ENCODE peak calls at places on chromosome 2, in nine cellular contexts. One of them, this sample, is unnamed.
A peak's percentile ranks its signal among the peaks of the same experiment; 100 is the strongest.

GRCh38 chr2:234496835-234497591 is at the start of gene ARL4C:
- DNase-seq in stimulated activated CD4-positive, alpha-beta T cell treated with anti-CD3 and anti-CD28 coated beads, Interleukin-2, amount 100 ng/mL, for 24 hours: peak; percentile 66
- DNase-seq in A673: peak; percentile 78
- DNase-seq in tibial artery: peak; percentile 53
- DNase-seq in activated CD4-positive, alpha-beta T cell treated with anti-CD3 and anti-CD28 coated beads, Interleukin-2, amount 50 U/mL, for 1 hour: peak; percentile 74
- DNase-seq in GM06990: peak; percentile 58
- DNase-seq in NCI-H1092: peak; percentile 5
- DNase-seq in Kasumi-1: no peak
- DNase-seq in activated T-cell treated with anti-CD3 and anti-CD28 coated beads for 48 hours: peak; percentile 52
- DNase-seq in this sample: peak; percentile 26

GRCh38 chr2:39512434-39512935 is 75.4 kb upstream of the MAP4K3 start:
- DNase-seq in stimulated activated CD4-positive, alpha-beta T cell treated with anti-CD3 and anti-CD28 coated beads, Interleukin-2, amount 100 ng/mL, for 24 hours: peak; percentile 31
- DNase-seq in activated CD4-positive, alpha-beta T cell treated with anti-CD3 and anti-CD28 coated beads, Interleukin-2, amount 50 U/mL, for 1 hour: no peak
- DNase-seq in Kasumi-1: no peak
- DNase-seq in tibial artery: no peak
- DNase-seq in A673: no peak
- DNase-seq in NCI-H1092: no peak
- DNase-seq in GM06990: no peak
- DNase-seq in activated T-cell treated with anti-CD3 and anti-CD28 coated beads for 48 hours: no peak
- DNase-seq in this sample: no peak

GRCh38 chr2:150705357-150705756 is 217.9 kb upstream of the RND3 start:
- DNase-seq in activated CD4-positive, alpha-beta T cell treated with anti-CD3 and anti-CD28 coated beads, Interleukin-2, amount 50 U/mL, for 1 hour: no peak
- DNase-seq in GM06990: no peak
- DNase-seq in Kasumi-1: no peak
- DNase-seq in A673: no peak
- DNase-seq in tibial artery: no peak
- DNase-seq in stimulated activated CD4-positive, alpha-beta T cell treated with anti-CD3 and anti-CD28 coated beads, Interleukin-2, amount 100 ng/mL, for 24 hours: no peak
- DNase-seq in activated T-cell treated with anti-CD3 and anti-CD28 coated beads for 48 hours: no peak
- DNase-seq in NCI-H1092: no peak
- DNase-seq in this sample: no peak

GRCh38 chr2:152174574-152174973 is 989 bp downstream of the STAM2 start:
- DNase-seq in GM06990: no peak
- DNase-seq in activated T-cell treated with anti-CD3 and anti-CD28 coated beads for 48 hours: no peak
- DNase-seq in stimulated activated CD4-positive, alpha-beta T cell treated with anti-CD3 and anti-CD28 coated beads, Interleukin-2, amount 100 ng/mL, for 24 hours: no peak
- DNase-seq in activated CD4-positive, alpha-beta T cell treated with anti-CD3 and anti-CD28 coated beads, Interleukin-2, amount 50 U/mL, for 1 hour: no peak
- DNase-seq in A673: no peak
- DNase-seq in NCI-H1092: no peak
- DNase-seq in tibial artery: no peak
- DNase-seq in Kasumi-1: no peak
- DNase-seq in this sample: no peak

GRCh38 chr2:170409164-170409535 is 231.2 kb downstream of the MYO3B start:
- DNase-seq in stimulated activated CD4-positive, alpha-beta T cell treated with anti-CD3 and anti-CD28 coated beads, Interleukin-2, amount 100 ng/mL, for 24 hours: peak; percentile 85
- DNase-seq in Kasumi-1: peak; percentile 93
- DNase-seq in GM06990: peak; percentile 8
- DNase-seq in activated CD4-positive, alpha-beta T cell treated with anti-CD3 and anti-CD28 coated beads, Interleukin-2, amount 50 U/mL, for 1 hour: peak; percentile 71
- DNase-seq in tibial artery: peak; percentile 69
- DNase-seq in A673: peak; percentile 82
- DNase-seq in NCI-H1092: peak; percentile 73
- DNase-seq in activated T-cell treated with anti-CD3 and anti-CD28 coated beads for 48 hours: peak; percentile 64
- DNase-seq in this sample: peak; percentile 45

GRCh38 chr2:237314198-237314597 is 99.8 kb downstream of the COL6A3 start:
- DNase-seq in GM06990: no peak
- DNase-seq in activated CD4-positive, alpha-beta T cell treated with anti-CD3 and anti-CD28 coated beads, Interleukin-2, amount 50 U/mL, for 1 hour: no peak
- DNase-seq in tibial artery: no peak
- DNase-seq in stimulated activated CD4-positive, alpha-beta T cell treated with anti-CD3 and anti-CD28 coated beads, Interleukin-2, amount 100 ng/mL, for 24 hours: no peak
- DNase-seq in A673: no peak
- DNase-seq in Kasumi-1: no peak
- DNase-seq in NCI-H1092: no peak
- DNase-seq in activated T-cell treated with anti-CD3 and anti-CD28 coated beads for 48 hours: no peak
- DNase-seq in this sample: no peak

GRCh38 chr2:16461672-16462071 is 204.0 kb downstream of the CYRIA start:
- DNase-seq in GM06990: no peak
- DNase-seq in A673: no peak
- DNase-seq in activated CD4-positive, alpha-beta T cell treated with anti-CD3 and anti-CD28 coated beads, Interleukin-2, amount 50 U/mL, for 1 hour: no peak
- DNase-seq in stimulated activated CD4-positive, alpha-beta T cell treated with anti-CD3 and anti-CD28 coated beads, Interleukin-2, amount 100 ng/mL, for 24 hours: no peak
- DNase-seq in tibial artery: no peak
- DNase-seq in activated T-cell treated with anti-CD3 and anti-CD28 coated beads for 48 hours: no peak
- DNase-seq in Kasumi-1: no peak
- DNase-seq in NCI-H1092: no peak
- DNase-seq in this sample: no peak

GRCh38 chr2:225668606-225669266 is 269.2 kb downstream of the NYAP2 start:
- DNase-seq in GM06990: no peak
- DNase-seq in A673: peak; percentile 91
- DNase-seq in activated CD4-positive, alpha-beta T cell treated with anti-CD3 and anti-CD28 coated beads, Interleukin-2, amount 50 U/mL, for 1 hour: no peak
- DNase-seq in tibial artery: no peak
- DNase-seq in activated T-cell treated with anti-CD3 and anti-CD28 coated beads for 48 hours: no peak
- DNase-seq in Kasumi-1: peak; percentile 40
- DNase-seq in stimulated activated CD4-positive, alpha-beta T cell treated with anti-CD3 and anti-CD28 coated beads, Interleukin-2, amount 100 ng/mL, for 24 hours: no peak
- DNase-seq in NCI-H1092: no peak
- DNase-seq in this sample: no peak

GRCh38 chr2:153388246-153388645 is 90.3 kb downstream of the RPRM start:
- DNase-seq in tibial artery: no peak
- DNase-seq in GM06990: no peak
- DNase-seq in activated T-cell treated with anti-CD3 and anti-CD28 coated beads for 48 hours: no peak
- DNase-seq in NCI-H1092: no peak
- DNase-seq in A673: no peak
- DNase-seq in Kasumi-1: no peak
- DNase-seq in activated CD4-positive, alpha-beta T cell treated with anti-CD3 and anti-CD28 coated beads, Interleukin-2, amount 50 U/mL, for 1 hour: no peak
- DNase-seq in stimulated activated CD4-positive, alpha-beta T cell treated with anti-CD3 and anti-CD28 coated beads, Interleukin-2, amount 100 ng/mL, for 24 hours: no peak
- DNase-seq in this sample: no peak

GRCh38 chr2:1775511-1776035 is 31.3 kb upstream of the PXDN start:
- DNase-seq in Kasumi-1: no peak
- DNase-seq in A673: no peak
- DNase-seq in activated T-cell treated with anti-CD3 and anti-CD28 coated beads for 48 hours: no peak
- DNase-seq in stimulated activated CD4-positive, alpha-beta T cell treated with anti-CD3 and anti-CD28 coated beads, Interleukin-2, amount 100 ng/mL, for 24 hours: no peak
- DNase-seq in tibial artery: no peak
- DNase-seq in activated CD4-positive, alpha-beta T cell treated with anti-CD3 and anti-CD28 coated beads, Interleukin-2, amount 50 U/mL, for 1 hour: no peak
- DNase-seq in NCI-H1092: no peak
- DNase-seq in GM06990: no peak
- DNase-seq in this sample: no peak

GRCh38 chr2:84077504-84077903 is 381.6 kb downstream of the SUCLG1 start:
- DNase-seq in NCI-H1092: no peak
- DNase-seq in Kasumi-1: peak; percentile 57
- DNase-seq in activated CD4-positive, alpha-beta T cell treated with anti-CD3 and anti-CD28 coated beads, Interleukin-2, amount 50 U/mL, for 1 hour: no peak
- DNase-seq in stimulated activated CD4-positive, alpha-beta T cell treated with anti-CD3 and anti-CD28 coated beads, Interleukin-2, amount 100 ng/mL, for 24 hours: no peak
- DNase-seq in tibial artery: no peak
- DNase-seq in activated T-cell treated with anti-CD3 and anti-CD28 coated beads for 48 hours: no peak
- DNase-seq in GM06990: no peak
- DNase-seq in A673: peak; percentile 41
- DNase-seq in this sample: no peak

GRCh38 chr2:135245055-135245454 is 193.0 kb downstream of the RAB3GAP1 start:
- DNase-seq in stimulated activated CD4-positive, alpha-beta T cell treated with anti-CD3 and anti-CD28 coated beads, Interleukin-2, amount 100 ng/mL, for 24 hours: no peak
- DNase-seq in Kasumi-1: peak; percentile 80
- DNase-seq in activated T-cell treated with anti-CD3 and anti-CD28 coated beads for 48 hours: no peak
- DNase-seq in tibial artery: no peak
- DNase-seq in NCI-H1092: no peak
- DNase-seq in activated CD4-positive, alpha-beta T cell treated with anti-CD3 and anti-CD28 coated beads, Interleukin-2, amount 50 U/mL, for 1 hour: no peak
- DNase-seq in A673: peak; percentile 51
- DNase-seq in GM06990: no peak
- DNase-seq in this sample: no peak

GRCh38 chr2:196169521-196169920 is 1.9 kb downstream of the STK17B start:
- DNase-seq in activated T-cell treated with anti-CD3 and anti-CD28 coated beads for 48 hours: no peak
- DNase-seq in GM06990: no peak
- DNase-seq in stimulated activated CD4-positive, alpha-beta T cell treated with anti-CD3 and anti-CD28 coated beads, Interleukin-2, amount 100 ng/mL, for 24 hours: no peak
- DNase-seq in NCI-H1092: no peak
- DNase-seq in Kasumi-1: no peak
- DNase-seq in A673: no peak
- DNase-seq in tibial artery: no peak
- DNase-seq in activated CD4-positive, alpha-beta T cell treated with anti-CD3 and anti-CD28 coated beads, Interleukin-2, amount 50 U/mL, for 1 hour: no peak
- DNase-seq in this sample: no peak

GRCh38 chr2:8229546-8229986 is 452.3 kb upstream of the ID2 start:
- DNase-seq in NCI-H1092: no peak
- DNase-seq in activated T-cell treated with anti-CD3 and anti-CD28 coated beads for 48 hours: peak; percentile 33
- DNase-seq in activated CD4-positive, alpha-beta T cell treated with anti-CD3 and anti-CD28 coated beads, Interleukin-2, amount 50 U/mL, for 1 hour: no peak
- DNase-seq in stimulated activated CD4-positive, alpha-beta T cell treated with anti-CD3 and anti-CD28 coated beads, Interleukin-2, amount 100 ng/mL, for 24 hours: peak; percentile 32
- DNase-seq in A673: peak; percentile 18
- DNase-seq in Kasumi-1: peak; percentile 89
- DNase-seq in GM06990: peak; percentile 52
- DNase-seq in tibial artery: peak; percentile 76
- DNase-seq in this sample: no peak

GRCh38 chr2:61255580-61256437 is 93.8 kb downstream of the C2orf74 start:
- DNase-seq in Kasumi-1: no peak
- DNase-seq in A673: no peak
- DNase-seq in stimulated activated CD4-positive, alpha-beta T cell treated with anti-CD3 and anti-CD28 coated beads, Interleukin-2, amount 100 ng/mL, for 24 hours: no peak
- DNase-seq in NCI-H1092: no peak
- DNase-seq in activated CD4-positive, alpha-beta T cell treated with anti-CD3 and anti-CD28 coated beads, Interleukin-2, amount 50 U/mL, for 1 hour: no peak
- DNase-seq in activated T-cell treated with anti-CD3 and anti-CD28 coated beads for 48 hours: no peak
- DNase-seq in tibial artery: no peak
- DNase-seq in GM06990: no peak
- DNase-seq in this sample: no peak

GRCh38 chr2:215367647-215368492 is 56.0 kb downstream of the ATIC start:
- DNase-seq in NCI-H1092: no peak
- DNase-seq in activated CD4-positive, alpha-beta T cell treated with anti-CD3 and anti-CD28 coated beads, Interleukin-2, amount 50 U/mL, for 1 hour: no peak
- DNase-seq in tibial artery: no peak
- DNase-seq in Kasumi-1: no peak
- DNase-seq in stimulated activated CD4-positive, alpha-beta T cell treated with anti-CD3 and anti-CD28 coated beads, Interleukin-2, amount 100 ng/mL, for 24 hours: no peak
- DNase-seq in GM06990: no peak
- DNase-seq in activated T-cell treated with anti-CD3 and anti-CD28 coated beads for 48 hours: no peak
- DNase-seq in A673: no peak
- DNase-seq in this sample: no peak

GRCh38 chr2:203418271-203418670 is 90.1 kb downstream of the ABI2 start:
- DNase-seq in tibial artery: no peak
- DNase-seq in Kasumi-1: no peak
- DNase-seq in activated CD4-positive, alpha-beta T cell treated with anti-CD3 and anti-CD28 coated beads, Interleukin-2, amount 50 U/mL, for 1 hour: no peak
- DNase-seq in A673: no peak
- DNase-seq in activated T-cell treated with anti-CD3 and anti-CD28 coated beads for 48 hours: no peak
- DNase-seq in GM06990: no peak
- DNase-seq in NCI-H1092: no peak
- DNase-seq in stimulated activated CD4-positive, alpha-beta T cell treated with anti-CD3 and anti-CD28 coated beads, Interleukin-2, amount 100 ng/mL, for 24 hours: no peak
- DNase-seq in this sample: no peak

GRCh38 chr2:187299122-187299906 is 148.7 kb downstream of the CALCRL start:
- DNase-seq in Kasumi-1: peak; percentile 21
- DNase-seq in activated CD4-positive, alpha-beta T cell treated with anti-CD3 and anti-CD28 coated beads, Interleukin-2, amount 50 U/mL, for 1 hour: no peak
- DNase-seq in GM06990: no peak
- DNase-seq in A673: peak; percentile 50
- DNase-seq in stimulated activated CD4-positive, alpha-beta T cell treated with anti-CD3 and anti-CD28 coated beads, Interleukin-2, amount 100 ng/mL, for 24 hours: no peak
- DNase-seq in tibial artery: no peak
- DNase-seq in activated T-cell treated with anti-CD3 and anti-CD28 coated beads for 48 hours: no peak
- DNase-seq in NCI-H1092: no peak
- DNase-seq in this sample: no peak

GRCh38 chr2:171480908-171481307 is 41.4 kb upstream of the CYBRD1 start:
- DNase-seq in NCI-H1092: no peak
- DNase-seq in A673: no peak
- DNase-seq in GM06990: no peak
- DNase-seq in tibial artery: no peak
- DNase-seq in activated T-cell treated with anti-CD3 and anti-CD28 coated beads for 48 hours: no peak
- DNase-seq in activated CD4-positive, alpha-beta T cell treated with anti-CD3 and anti-CD28 coated beads, Interleukin-2, amount 50 U/mL, for 1 hour: no peak
- DNase-seq in stimulated activated CD4-positive, alpha-beta T cell treated with anti-CD3 and anti-CD28 coated beads, Interleukin-2, amount 100 ng/mL, for 24 hours: no peak
- DNase-seq in Kasumi-1: no peak
- DNase-seq in this sample: no peak

GRCh38 chr2:120390381-120391055 is 44.6 kb downstream of the INHBB start:
- DNase-seq in Kasumi-1: no peak
- DNase-seq in GM06990: no peak
- DNase-seq in stimulated activated CD4-positive, alpha-beta T cell treated with anti-CD3 and anti-CD28 coated beads, Interleukin-2, amount 100 ng/mL, for 24 hours: no peak
- DNase-seq in activated T-cell treated with anti-CD3 and anti-CD28 coated beads for 48 hours: no peak
- DNase-seq in NCI-H1092: no peak
- DNase-seq in tibial artery: peak; percentile 16
- DNase-seq in activated CD4-positive, alpha-beta T cell treated with anti-CD3 and anti-CD28 coated beads, Interleukin-2, amount 50 U/mL, for 1 hour: no peak
- DNase-seq in A673: no peak
- DNase-seq in this sample: no peak

GRCh38 chr2:104853926-104854506 is at the start of gene POU3F3:
- DNase-seq in GM06990: no peak
- DNase-seq in Kasumi-1: no peak
- DNase-seq in stimulated activated CD4-positive, alpha-beta T cell treated with anti-CD3 and anti-CD28 coated beads, Interleukin-2, amount 100 ng/mL, for 24 hours: peak; percentile 29
- DNase-seq in activated T-cell treated with anti-CD3 and anti-CD28 coated beads for 48 hours: no peak
- DNase-seq in tibial artery: peak; percentile 58
- DNase-seq in A673: peak; percentile 94
- DNase-seq in activated CD4-positive, alpha-beta T cell treated with anti-CD3 and anti-CD28 coated beads, Interleukin-2, amount 50 U/mL, for 1 hour: no peak
- DNase-seq in NCI-H1092: peak; percentile 88
- DNase-seq in this sample: no peak

GRCh38 chr2:79723830-79724229 is 211.0 kb downstream of the CTNNA2 start:
- DNase-seq in A673: no peak
- DNase-seq in stimulated activated CD4-positive, alpha-beta T cell treated with anti-CD3 and anti-CD28 coated beads, Interleukin-2, amount 100 ng/mL, for 24 hours: no peak
- DNase-seq in activated T-cell treated with anti-CD3 and anti-CD28 coated beads for 48 hours: no peak
- DNase-seq in NCI-H1092: no peak
- DNase-seq in activated CD4-positive, alpha-beta T cell treated with anti-CD3 and anti-CD28 coated beads, Interleukin-2, amount 50 U/mL, for 1 hour: no peak
- DNase-seq in tibial artery: no peak
- DNase-seq in Kasumi-1: no peak
- DNase-seq in GM06990: no peak
- DNase-seq in this sample: no peak

GRCh38 chr2:220855296-220855695 is 716.8 kb downstream of the EPHA4 start:
- DNase-seq in A673: peak; percentile 5
- DNase-seq in tibial artery: no peak
- DNase-seq in GM06990: no peak
- DNase-seq in NCI-H1092: no peak
- DNase-seq in activated T-cell treated with anti-CD3 and anti-CD28 coated beads for 48 hours: no peak
- DNase-seq in Kasumi-1: no peak
- DNase-seq in activated CD4-positive, alpha-beta T cell treated with anti-CD3 and anti-CD28 coated beads, Interleukin-2, amount 50 U/mL, for 1 hour: no peak
- DNase-seq in stimulated activated CD4-positive, alpha-beta T cell treated with anti-CD3 and anti-CD28 coated beads, Interleukin-2, amount 100 ng/mL, for 24 hours: no peak
- DNase-seq in this sample: no peak

GRCh38 chr2:25176541-25177368 is 8.4 kb upstream of the POMC start:
- DNase-seq in Kasumi-1: no peak
- DNase-seq in tibial artery: no peak
- DNase-seq in stimulated activated CD4-positive, alpha-beta T cell treated with anti-CD3 and anti-CD28 coated beads, Interleukin-2, amount 100 ng/mL, for 24 hours: no peak
- DNase-seq in NCI-H1092: no peak
- DNase-seq in activated CD4-positive, alpha-beta T cell treated with anti-CD3 and anti-CD28 coated beads, Interleukin-2, amount 50 U/mL, for 1 hour: no peak
- DNase-seq in A673: no peak
- DNase-seq in activated T-cell treated with anti-CD3 and anti-CD28 coated beads for 48 hours: no peak
- DNase-seq in GM06990: no peak
- DNase-seq in this sample: no peak

GRCh38 chr2:236935656-236936445 is 149.8 kb upstream of the COPS8 start:
- DNase-seq in stimulated activated CD4-positive, alpha-beta T cell treated with anti-CD3 and anti-CD28 coated beads, Interleukin-2, amount 100 ng/mL, for 24 hours: no peak
- DNase-seq in Kasumi-1: no peak
- DNase-seq in activated CD4-positive, alpha-beta T cell treated with anti-CD3 and anti-CD28 coated beads, Interleukin-2, amount 50 U/mL, for 1 hour: no peak
- DNase-seq in GM06990: no peak
- DNase-seq in tibial artery: no peak
- DNase-seq in activated T-cell treated with anti-CD3 and anti-CD28 coated beads for 48 hours: no peak
- DNase-seq in NCI-H1092: no peak
- DNase-seq in A673: no peak
- DNase-seq in this sample: no peak

GRCh38 chr2:231397011-231397927 is 1.8 kb downstream of the B3GNT7 start:
- DNase-seq in tibial artery: no peak
- DNase-seq in activated CD4-positive, alpha-beta T cell treated with anti-CD3 and anti-CD28 coated beads, Interleukin-2, amount 50 U/mL, for 1 hour: no peak
- DNase-seq in A673: no peak
- DNase-seq in NCI-H1092: no peak
- DNase-seq in stimulated activated CD4-positive, alpha-beta T cell treated with anti-CD3 and anti-CD28 coated beads, Interleukin-2, amount 100 ng/mL, for 24 hours: peak; percentile 31
- DNase-seq in activated T-cell treated with anti-CD3 and anti-CD28 coated beads for 48 hours: no peak
- DNase-seq in Kasumi-1: no peak
- DNase-seq in GM06990: no peak
- DNase-seq in this sample: no peak

GRCh38 chr2:64784168-64785061 is 130.7 kb upstream of the SERTAD2 start:
- DNase-seq in Kasumi-1: no peak
- DNase-seq in A673: no peak
- DNase-seq in tibial artery: no peak
- DNase-seq in activated CD4-positive, alpha-beta T cell treated with anti-CD3 and anti-CD28 coated beads, Interleukin-2, amount 50 U/mL, for 1 hour: no peak
- DNase-seq in activated T-cell treated with anti-CD3 and anti-CD28 coated beads for 48 hours: no peak
- DNase-seq in NCI-H1092: no peak
- DNase-seq in GM06990: no peak
- DNase-seq in stimulated activated CD4-positive, alpha-beta T cell treated with anti-CD3 and anti-CD28 coated beads, Interleukin-2, amount 100 ng/mL, for 24 hours: no peak
- DNase-seq in this sample: no peak

GRCh38 chr2:196783431-196784094 is 15.9 kb downstream of the GTF3C3 start:
- DNase-seq in tibial artery: no peak
- DNase-seq in stimulated activated CD4-positive, alpha-beta T cell treated with anti-CD3 and anti-CD28 coated beads, Interleukin-2, amount 100 ng/mL, for 24 hours: peak; percentile 31
- DNase-seq in NCI-H1092: no peak
- DNase-seq in GM06990: no peak
- DNase-seq in activated T-cell treated with anti-CD3 and anti-CD28 coated beads for 48 hours: no peak
- DNase-seq in activated CD4-positive, alpha-beta T cell treated with anti-CD3 and anti-CD28 coated beads, Interleukin-2, amount 50 U/mL, for 1 hour: no peak
- DNase-seq in A673: no peak
- DNase-seq in Kasumi-1: no peak
- DNase-seq in this sample: no peak